ENCODE peak calls at places on chromosomes 6 and 20, in six cellular contexts. One of them, this sample, is unnamed.

GRCh38 chr6:62288562-62288961 is 2.5 kb upstream of the KHDRBS2 start:
- DNase-seq in HCT116: no peak
- DNase-seq in left lung: no peak
- DNase-seq in mucosa of descending colon: no peak
- DNase-seq in fibroblast of lung: no peak
- DNase-seq in CD4-positive, CD25-positive, alpha-beta regulatory T cell: no peak
- DNase-seq in this sample: no peak

GRCh38 chr20:63896136-63896890 is 1.4 kb downstream of the DNAJC5 start:
- DNase-seq in HCT116: no peak
- DNase-seq in fibroblast of lung: peak; percentile 20
- DNase-seq in left lung: peak; percentile 69
- DNase-seq in mucosa of descending colon: peak; percentile 69
- DNase-seq in CD4-positive, CD25-positive, alpha-beta regulatory T cell: no peak
- DNase-seq in this sample: no peak

GRCh38 chr6:26561533-26562466 is 23.6 kb downstream of the HMGN4 start:
- DNase-seq in CD4-positive, CD25-positive, alpha-beta regulatory T cell: no peak
- DNase-seq in HCT116: no peak
- DNase-seq in fibroblast of lung: no peak
- DNase-seq in left lung: no peak
- DNase-seq in mucosa of descending colon: no peak
- DNase-seq in this sample: no peak

GRCh38 chr6:7617954-7618764 is 28.2 kb downstream of the SNRNP48 start:
- DNase-seq in mucosa of descending colon: peak; percentile 41
- DNase-seq in CD4-positive, CD25-positive, alpha-beta regulatory T cell: no peak
- DNase-seq in left lung: peak; percentile 60
- DNase-seq in fibroblast of lung: peak; percentile 30
- DNase-seq in HCT116: no peak
- DNase-seq in this sample: peak; percentile 91

GRCh38 chr20:56437196-56437960 is 25.3 kb downstream of the CASS4 start:
- DNase-seq in CD4-positive, CD25-positive, alpha-beta regulatory T cell: no peak
- DNase-seq in left lung: no peak
- DNase-seq in HCT116: no peak
- DNase-seq in fibroblast of lung: no peak
- DNase-seq in mucosa of descending colon: no peak
- DNase-seq in this sample: no peak

GRCh38 chr6:104625536-104625935 is 234.2 kb downstream of the HACE1 start:
- DNase-seq in HCT116: no peak
- DNase-seq in left lung: no peak
- DNase-seq in mucosa of descending colon: no peak
- DNase-seq in fibroblast of lung: peak; percentile 3
- DNase-seq in CD4-positive, CD25-positive, alpha-beta regulatory T cell: no peak
- DNase-seq in this sample: no peak

GRCh38 chr6:78243519-78243918 is 590.7 kb downstream of the MEI4 start:
- DNase-seq in fibroblast of lung: peak; percentile 1
- DNase-seq in HCT116: no peak
- DNase-seq in left lung: no peak
- DNase-seq in mucosa of descending colon: no peak
- DNase-seq in CD4-positive, CD25-positive, alpha-beta regulatory T cell: no peak
- DNase-seq in this sample: no peak

GRCh38 chr6:128370072-128370471 is 150.3 kb downstream of the PTPRK start:
- DNase-seq in CD4-positive, CD25-positive, alpha-beta regulatory T cell: no peak
- DNase-seq in left lung: no peak
- DNase-seq in HCT116: no peak
- DNase-seq in fibroblast of lung: peak; percentile 59
- DNase-seq in mucosa of descending colon: no peak
- DNase-seq in this sample: no peak

GRCh38 chr6:130159876-130160415 is 62.8 kb downstream of the SAMD3 start:
- DNase-seq in fibroblast of lung: peak; percentile 27
- DNase-seq in HCT116: no peak
- DNase-seq in mucosa of descending colon: no peak
- DNase-seq in left lung: no peak
- DNase-seq in CD4-positive, CD25-positive, alpha-beta regulatory T cell: no peak
- DNase-seq in this sample: no peak

GRCh38 chr20:13775867-13776266 is 8.9 kb downstream of the ESF1 start:
- DNase-seq in fibroblast of lung: no peak
- DNase-seq in left lung: no peak
- DNase-seq in mucosa of descending colon: no peak
- DNase-seq in HCT116: no peak
- DNase-seq in CD4-positive, CD25-positive, alpha-beta regulatory T cell: no peak
- DNase-seq in this sample: no peak

DNA sequence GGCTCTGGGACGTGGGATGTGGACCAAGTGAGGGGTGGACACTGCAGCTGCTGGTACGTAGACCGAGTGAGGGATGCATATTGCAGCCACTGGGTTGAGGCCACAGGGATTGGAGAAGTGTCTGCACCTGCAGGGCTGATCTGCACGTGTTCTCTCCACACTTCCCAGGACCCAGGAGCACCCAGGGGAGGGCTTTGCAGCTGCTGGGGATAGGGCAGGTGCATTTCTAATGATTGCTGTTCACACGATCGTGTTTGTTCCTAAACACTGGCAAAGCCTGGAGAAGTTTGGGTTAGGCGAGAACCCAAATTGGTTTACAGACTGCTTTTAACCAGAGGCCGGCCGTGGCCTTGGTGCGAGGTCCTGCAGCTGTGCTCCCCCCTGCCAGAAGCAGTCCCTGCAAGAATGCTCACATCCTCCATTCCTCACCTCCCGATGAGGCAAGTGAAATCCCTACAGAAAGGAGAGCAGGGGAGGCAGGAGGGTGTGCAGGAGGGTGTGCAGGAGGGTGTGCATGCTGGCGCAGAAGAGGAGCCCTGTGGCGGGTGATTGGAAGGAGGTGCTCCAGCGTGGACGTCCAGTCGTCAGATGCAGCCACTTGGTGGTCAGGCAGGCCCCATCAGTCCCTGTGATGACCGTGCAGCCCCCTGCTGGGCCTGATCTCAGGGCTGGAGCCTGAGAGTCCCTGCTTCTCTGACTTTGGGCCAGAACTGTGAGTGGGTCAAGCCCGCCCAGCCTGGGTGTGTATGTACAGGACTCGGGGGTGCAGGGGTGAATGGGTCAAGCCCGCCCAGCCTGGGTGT is 55.6 kb upstream of the FRMD1 start:
- DNase-seq in HCT116: no peak
- DNase-seq in fibroblast of lung: no peak
- DNase-seq in mucosa of descending colon: no peak
- DNase-seq in left lung: no peak
- DNase-seq in CD4-positive, CD25-positive, alpha-beta regulatory T cell: no peak
- DNase-seq in this sample: peak; percentile 54
- H3K36me3 ChIP-seq in HCT116: no peaks in the 10 kb centered on the region
- H3K36me3 ChIP-seq in fibroblast of lung: no peaks in the 10 kb centered on the region
- H3K36me3 ChIP-seq in mucosa of descending colon: no peaks in the 10 kb centered on the region
- H3K36me3 ChIP-seq in left lung: no peaks in the 10 kb centered on the region
- H3K36me3 ChIP-seq in CD4-positive, CD25-positive, alpha-beta regulatory T cell: no peaks in the 10 kb centered on the region
- H3K36me3 ChIP-seq in this sample: no peaks in the 10 kb centered on the region

GRCh38 chr6:36515844-36516243 is 31.4 kb downstream of the STK38 start:
- DNase-seq in fibroblast of lung: no peak
- DNase-seq in left lung: no peak
- DNase-seq in HCT116: no peak
- DNase-seq in CD4-positive, CD25-positive, alpha-beta regulatory T cell: no peak
- DNase-seq in mucosa of descending colon: no peak
- DNase-seq in this sample: no peak
- H3K36me3 ChIP-seq in fibroblast of lung: peaks cover 2% of the 10 kb centered on the region
- H3K36me3 ChIP-seq in left lung: peaks cover 95% of the 10 kb centered on the region
- H3K36me3 ChIP-seq in HCT116: peaks cover 22% of the 10 kb centered on the region
- H3K36me3 ChIP-seq in CD4-positive, CD25-positive, alpha-beta regulatory T cell: peaks cover 85% of the 10 kb centered on the region
- H3K36me3 ChIP-seq in mucosa of descending colon: no peaks in the 10 kb centered on the region
- H3K36me3 ChIP-seq in this sample: peaks cover 66% of the 10 kb centered on the region

GRCh38 chr6:150894935-150895686 is 29.6 kb downstream of the MTHFD1L start:
- DNase-seq in mucosa of descending colon: no peak
- DNase-seq in left lung: no peak
- DNase-seq in fibroblast of lung: peak; percentile 63
- DNase-seq in HCT116: no peak
- DNase-seq in CD4-positive, CD25-positive, alpha-beta regulatory T cell: peak; percentile 15
- DNase-seq in this sample: no peak

GRCh38 chr6:150894191-150894744 is 28.8 kb downstream of the MTHFD1L start:
- DNase-seq in CD4-positive, CD25-positive, alpha-beta regulatory T cell: no peak
- DNase-seq in fibroblast of lung: no peak
- DNase-seq in mucosa of descending colon: no peak
- DNase-seq in HCT116: no peak
- DNase-seq in left lung: no peak
- DNase-seq in this sample: peak; percentile 23

GRCh38 chr6:150898390-150899170 is 33.1 kb downstream of the MTHFD1L start:
- DNase-seq in mucosa of descending colon: no peak
- DNase-seq in left lung: no peak
- DNase-seq in CD4-positive, CD25-positive, alpha-beta regulatory T cell: no peak
- DNase-seq in HCT116: no peak
- DNase-seq in fibroblast of lung: no peak
- DNase-seq in this sample: no peak

GRCh38 chr6:150897400-150897943 is 32.0 kb downstream of the MTHFD1L start:
- DNase-seq in fibroblast of lung: no peak
- DNase-seq in mucosa of descending colon: no peak
- DNase-seq in left lung: no peak
- DNase-seq in HCT116: no peak
- DNase-seq in CD4-positive, CD25-positive, alpha-beta regulatory T cell: no peak
- DNase-seq in this sample: no peak

GRCh38 chr6:150895898-150896632 is 30.6 kb downstream of the MTHFD1L start:
- DNase-seq in CD4-positive, CD25-positive, alpha-beta regulatory T cell: no peak
- DNase-seq in fibroblast of lung: no peak
- DNase-seq in left lung: no peak
- DNase-seq in HCT116: no peak
- DNase-seq in mucosa of descending colon: no peak
- DNase-seq in this sample: peak; percentile 35
- H3K36me3 ChIP-seq in CD4-positive, CD25-positive, alpha-beta regulatory T cell: no peaks in the 10 kb centered on the region
- H3K36me3 ChIP-seq in fibroblast of lung: no peaks in the 10 kb centered on the region
- H3K36me3 ChIP-seq in left lung: peaks cover 18% of the 10 kb centered on the region
- H3K36me3 ChIP-seq in HCT116: no peaks in the 10 kb centered on the region
- H3K36me3 ChIP-seq in mucosa of descending colon: no peaks in the 10 kb centered on the region
- H3K36me3 ChIP-seq in this sample: no peaks in the 10 kb centered on the region

DNA sequence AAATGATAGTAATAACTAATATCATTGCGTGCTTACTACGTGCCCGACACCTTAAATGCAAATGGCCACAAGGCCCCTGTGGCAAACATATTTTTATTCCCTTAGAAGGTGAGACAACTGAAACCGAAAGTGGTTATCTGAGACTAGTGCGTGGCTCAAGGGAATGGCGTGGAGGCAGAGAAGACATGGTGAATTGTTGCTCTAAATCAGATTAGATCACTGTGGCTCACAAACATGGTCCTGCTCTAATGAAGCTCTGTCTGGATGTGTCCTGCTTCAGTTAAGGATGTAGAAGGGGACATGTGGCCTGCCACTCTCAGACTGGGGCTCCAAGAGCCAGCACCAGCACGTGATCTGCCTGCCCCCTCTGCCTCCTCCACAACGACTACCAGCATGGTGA is 124.2 kb upstream of the GMDS start:
- DNase-seq in HCT116: no peak
- DNase-seq in fibroblast of lung: no peak
- DNase-seq in CD4-positive, CD25-positive, alpha-beta regulatory T cell: no peak
- DNase-seq in mucosa of descending colon: no peak
- DNase-seq in left lung: no peak
- DNase-seq in this sample: no peak
- H3K36me3 ChIP-seq in HCT116: no peaks in the 10 kb centered on the region
- H3K36me3 ChIP-seq in fibroblast of lung: no peaks in the 10 kb centered on the region
- H3K36me3 ChIP-seq in CD4-positive, CD25-positive, alpha-beta regulatory T cell: no peaks in the 10 kb centered on the region
- H3K36me3 ChIP-seq in mucosa of descending colon: no peaks in the 10 kb centered on the region
- H3K36me3 ChIP-seq in left lung: no peaks in the 10 kb centered on the region
- H3K36me3 ChIP-seq in this sample: no peaks in the 10 kb centered on the region

GRCh38 chr6:159042003-159042823 is 2.6 kb downstream of the TAGAP start:
- DNase-seq in left lung: peak; percentile 74
- DNase-seq in CD4-positive, CD25-positive, alpha-beta regulatory T cell: peak; percentile 92
- DNase-seq in fibroblast of lung: peak; percentile 64
- DNase-seq in HCT116: peak; percentile 68
- DNase-seq in mucosa of descending colon: peak; percentile 80
- DNase-seq in this sample: no peak
- H3K36me3 ChIP-seq in left lung: peaks cover 30% of the 10 kb centered on the region
- H3K36me3 ChIP-seq in CD4-positive, CD25-positive, alpha-beta regulatory T cell: peaks cover 64% of the 10 kb centered on the region
- H3K36me3 ChIP-seq in fibroblast of lung: no peaks in the 10 kb centered on the region
- H3K36me3 ChIP-seq in HCT116: no peaks in the 10 kb centered on the region
- H3K36me3 ChIP-seq in mucosa of descending colon: no peaks in the 10 kb centered on the region
- H3K36me3 ChIP-seq in this sample: peaks cover 3% of the 10 kb centered on the region